ENCODE peak calls at places on chromosomes 7 and 10, in four cellular contexts. U is gastrocnemius medialis, N is mammary epithelial cell, P is pancreas. F is an unnamed sample. For H3K4me1, the result is how much of the 10 kb centered on the place peaks cover.

GRCh38 chr7:999921-1000593 is 17.1 kb downstream of the CYP2W1 start:
- DNase-seq in U (no peak), N (no peak), P (no peak), F (no peak)

GRCh38 chr10:14837003-14837755 is 658 bp downstream of the CDNF start:
- DNase-seq in U (no peak), N (peak), P (no peak), F (no peak)

GRCh38 chr10:123998197-123999141 is 94.9 kb downstream of the CHST15 start:
- DNase-seq in U (no peak), N (no peak), P (no peak), F (no peak)

GRCh38 chr10:98312349-98312748 is 44.4 kb upstream of the LOXL4 start:
- DNase-seq in U (no peak), N (no peak), P (no peak), F (no peak)

GRCh38 chr7:112202819-112203218 is 3.4 kb downstream of the DOCK4 start:
- DNase-seq in U (no peak), N (no peak), P (no peak), F (no peak)

GRCh38 chr7:24572421-24573007 is 738 bp upstream of the PALS2 start:
- DNase-seq in U (peak), N (peak), P (peak), F (peak)

GRCh38 chr7:12199363-12199762 is 11.7 kb upstream of the TMEM106B start:
- DNase-seq in U (no peak), N (no peak), P (no peak), F (no peak)

GRCh38 chr10:267705-268104 is 132.4 kb downstream of the ZMYND11 start:
- DNase-seq in U (no peak), N (no peak), P (no peak), F (no peak)

GRCh38 chr10:112963835-112964234 is 13.8 kb downstream of the TCF7L2 start:
- DNase-seq in U (no peak), N (no peak), P (no peak), F (no peak)

GRCh38 chr7:155466142-155466813 is 8.3 kb downstream of the EN2 start:
- DNase-seq in U (no peak), N (no peak), P (no peak), F (peak)

GRCh38 chr10:71433116-71433982 is 36.6 kb downstream of the CDH23 start:
- DNase-seq in U (no peak), N (no peak), P (no peak), F (no peak)

GRCh38 chr7:17680943-17681351 is 259.3 kb downstream of the SNX13 start:
- DNase-seq in U (no peak), N (peak), P (no peak), F (no peak)

GRCh38 chr7:148753224-148753623 is 54.5 kb downstream of the CUL1 start:
- DNase-seq in U (no peak), N (no peak), P (no peak), F (no peak)

GRCh38 chr10:5538892-5539651 is 14.3 kb downstream of the CALML3 start:
- DNase-seq in U (no peak), N (peak), P (no peak), F (no peak)

GRCh38 chr10:2978111-2978510 is 89.2 kb upstream of the PFKP start:
- DNase-seq in U (no peak), N (peak), P (no peak), F (no peak)

GRCh38 chr7:5574770-5575269 is 151.2 kb upstream of the TNRC18 start:
- DNase-seq in U (no peak), N (no peak), P (no peak), F (peak)

GRCh38 chr10:122257041-122257440 is 14.1 kb upstream of the BTBD16 start:
- DNase-seq in U (no peak), N (no peak), P (no peak), F (no peak)

GRCh38 chr7:157482517-157483120 is 145.8 kb downstream of the DNAJB6 start:
- DNase-seq in U (no peak), N (no peak), P (no peak), F (no peak)

GRCh38 chr7:128792471-128793183 is 859 bp downstream of the CCDC136 start:
- DNase-seq in U (no peak), N (no peak), P (no peak), F (no peak)

GRCh38 chr10:88974446-88975376 is 15.9 kb upstream of the FAS start:
- DNase-seq in U (no peak), N (peak), P (no peak), F (no peak)

GRCh38 chr10:127151541-127151940 is 44.9 kb downstream of the INSYN2A start:
- DNase-seq in U (no peak), N (peak), P (no peak), F (no peak)

GRCh38 chr10:124465777-124466488 is 4.3 kb downstream of the LHPP start:
- DNase-seq in U (no peak), N (no peak), P (no peak), F (no peak)

GRCh38 chr10:43234471-43235041 is 32.3 kb downstream of the RASGEF1A start:
- DNase-seq in U (peak), N (no peak), P (no peak), F (peak)

GRCh38 chr10:29259498-29259897 is 29.4 kb upstream of the LYZL1 start:
- DNase-seq in U (no peak), N (no peak), P (no peak), F (no peak)

GRCh38 chr7:70696139-70696782 is 435.7 kb upstream of the GALNT17 start:
- DNase-seq in U (no peak), N (peak), P (no peak), F (no peak)

GRCh38 chr7:130927564-130927963 is 193.6 kb upstream of the KLF14 start:
- DNase-seq in U (no peak), N (no peak), P (no peak), F (no peak)
- H3K4me1 ChIP-seq in U (half or more), N (under half), P (under half), F (under half)

GRCh38 chr10:11448545-11449244 is 162.8 kb downstream of the USP6NL start:
- DNase-seq in U (no peak), N (no peak), P (no peak), F (no peak)
- H3K4me1 ChIP-seq in U (under half), N (under half), P (under half), F (under half)

GRCh38 chr10:50604823-50605222 is 18.9 kb downstream of the SGMS1 start:
- DNase-seq in U (no peak), N (no peak), P (no peak), F (no peak)

GRCh38 chr10:50604049-50604640 is 19.6 kb downstream of the SGMS1 start:
- DNase-seq in U (no peak), N (no peak), P (no peak), F (no peak)

GRCh38 chr10:50603151-50603850 is 20.5 kb downstream of the SGMS1 start:
- DNase-seq in U (no peak), N (no peak), P (no peak), F (no peak)

GRCh38 chr10:50607526-50607925 is 16.2 kb downstream of the SGMS1 start:
- DNase-seq in U (no peak), N (no peak), P (no peak), F (no peak)

GRCh38 chr10:50605280-50606270 is 18.2 kb downstream of the SGMS1 start:
- DNase-seq in U (peak), N (peak), P (peak), F (no peak)
- H3K4me1 ChIP-seq in U (under half), N (under half), P (under half), F (under half)

DNA sequence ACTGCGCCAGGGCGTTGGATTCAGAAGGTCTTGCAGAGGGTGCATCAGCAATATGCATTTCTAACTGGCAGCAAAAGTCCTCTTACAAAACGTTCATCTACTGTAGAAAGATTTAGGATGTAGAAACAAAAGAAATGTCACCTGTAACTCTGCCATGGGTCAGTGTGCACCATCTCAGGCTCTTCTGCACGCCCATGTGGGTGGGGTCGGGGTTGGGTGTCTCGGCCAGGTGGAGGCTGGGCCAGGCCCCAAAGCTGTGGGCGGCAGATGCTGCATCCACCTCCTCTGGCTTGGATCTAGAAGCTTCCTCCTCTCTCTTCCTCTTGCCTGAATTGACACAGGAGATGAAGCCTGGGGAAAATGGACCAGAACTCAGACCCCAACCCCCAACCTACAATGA is 111.3 kb upstream of the PPP2R2D start:
- DNase-seq in U (no peak), N (no peak), P (no peak), F (no peak)
- H3K4me1 ChIP-seq in U (under half), N (under half), P (under half), F (under half)